ENCODE peak calls at places on chromosome 21, in six cellular contexts. P, O, K, N, G and Q are unnamed samples.

GRCh38 chr21:34820051-34820450 is 151.3 kb downstream of the CLIC6 start:
- DNase-seq in G (no peak), N (no peak), P (no peak), K (no peak), O (no peak), Q (no peak)

GRCh38 chr21:26756491-26757159 is 88.6 kb downstream of the ADAMTS1 start:
- DNase-seq in O (no peak), P (no peak), N (no peak), K (no peak), G (no peak), Q (no peak)

GRCh38 chr21:14092834-14093560 is 117.8 kb downstream of the LIPI start:
- DNase-seq in N (no peak), P (no peak), G (no peak), O (no peak), K (no peak), Q (no peak)

GRCh38 chr21:39000496-39000895 is 182.8 kb downstream of the PSMG1 start:
- DNase-seq in P (no peak), K (no peak), O (no peak), G (no peak), N (no peak), Q (no peak)

GRCh38 chr21:46038871-46039397 is 57.4 kb downstream of the COL6A1 start:
- DNase-seq in P (no peak), G (no peak), K (no peak), O (no peak), N (peak), Q (peak)

GRCh38 chr21:31911138-31911907 is 38.5 kb downstream of the HUNK start:
- DNase-seq in N (no peak), P (no peak), O (no peak), K (no peak), G (no peak), Q (no peak)

GRCh38 chr21:31158789-31159581 is 120.7 kb upstream of the KRTAP19-8 start:
- DNase-seq in G (no peak), K (no peak), P (no peak), O (no peak), N (no peak), Q (no peak)

GRCh38 chr21:33071878-33072306 is 2.0 kb downstream of the OLIG1 start:
- DNase-seq in O (no peak), N (no peak), G (no peak), K (peak), P (no peak), Q (no peak)

GRCh38 chr21:39281853-39282252 is 31.6 kb downstream of the BRWD1 start:
- DNase-seq in N (no peak), P (no peak), G (no peak), K (no peak), O (no peak), Q (no peak)

GRCh38 chr21:31201548-31201947 is 142.5 kb downstream of the TIAM1 start:
- DNase-seq in N (no peak), K (no peak), O (no peak), G (no peak), P (no peak), Q (peak)

GRCh38 chr21:44871576-44872265 is 1.8 kb downstream of the PTTG1IP start:
- DNase-seq in G (no peak), K (no peak), O (no peak), N (peak), P (no peak), Q (peak)

GRCh38 chr21:43731891-43732711 is 13.2 kb downstream of the PDXK start:
- DNase-seq in N (no peak), G (no peak), O (no peak), P (no peak), K (no peak), Q (no peak)

GRCh38 chr21:34091607-34092006 is 18.2 kb downstream of the MRPS6 start:
- DNase-seq in P (no peak), N (no peak), G (no peak), O (no peak), K (no peak), Q (no peak)

GRCh38 chr21:38958940-38959685 is 153.4 kb downstream of the ETS2 start:
- DNase-seq in O (peak), K (no peak), G (no peak), P (no peak), N (no peak), Q (peak)

GRCh38 chr21:14452842-14453241 is 69.9 kb upstream of the HSPA13 start:
- DNase-seq in G (no peak), N (no peak), P (no peak), K (no peak), O (no peak), Q (no peak)

GRCh38 chr21:35249636-35250035 is 200.5 kb upstream of the RUNX1 start:
- DNase-seq in N (no peak), G (no peak), K (no peak), P (no peak), O (peak), Q (no peak)

GRCh38 chr21:45378258-45378966 is 26.6 kb upstream of the COL18A1 start:
- DNase-seq in O (no peak), N (peak), P (no peak), G (no peak), K (no peak), Q (no peak)

GRCh38 chr21:39071623-39072214 is 111.5 kb downstream of the PSMG1 start:
- DNase-seq in G (no peak), K (no peak), N (no peak), O (peak), P (no peak), Q (no peak)

GRCh38 chr21:45669382-45669781 is 25.9 kb downstream of the PCBP3 start:
- DNase-seq in N (no peak), K (no peak), O (no peak), G (no peak), P (no peak), Q (no peak)

GRCh38 chr21:36686955-36687354 is 12.0 kb upstream of the SIM2 start:
- DNase-seq in K (no peak), N (no peak), G (no peak), O (no peak), P (no peak), Q (no peak)

GRCh38 chr21:30340714-30341573 is 3.5 kb upstream of the KRTAP27-1 start:
- DNase-seq in P (no peak), K (peak), N (peak), O (peak), G (peak), Q (no peak)